ENCODE peak calls at places on chromosomes 2 and 18, in eight cellular contexts. K, A, O, E, P, G, Z and B are unnamed samples.

GRCh38 chr2:60602828-60603532 is 49.5 kb upstream of the BCL11A start:
- DNase-seq in A (no peak), K (no peak), E (no peak), P (no peak), O (no peak), G (peak), Z (no peak), B (no peak)

GRCh38 chr2:232772540-232772939 is 3.8 kb downstream of the KCNJ13 start:
- DNase-seq in K (no peak), O (no peak), Z (no peak), P (no peak), G (peak), A (no peak), E (no peak), B (no peak)

GRCh38 chr2:188853307-188853706 is 120.9 kb upstream of the COL3A1 start:
- DNase-seq in A (no peak), O (no peak), P (no peak), Z (no peak), E (no peak), K (no peak), G (no peak), B (no peak)

GRCh38 chr2:3959372-3959771 is 256.0 kb downstream of the DCDC2C start:
- DNase-seq in P (no peak), G (peak), Z (no peak), O (no peak), E (peak), A (peak), K (no peak), B (peak)

GRCh38 chr2:197940346-197940745 is 136.0 kb downstream of the PLCL1 start:
- DNase-seq in P (no peak), G (no peak), K (no peak), A (no peak), E (no peak), Z (no peak), O (no peak), B (no peak)

GRCh38 chr2:119029297-119029696 is 87.3 kb downstream of the MARCO start:
- DNase-seq in Z (no peak), A (no peak), K (no peak), E (no peak), P (no peak), O (no peak), G (no peak), B (no peak)

GRCh38 chr2:224982910-224983688 is 59.2 kb downstream of the DOCK10 start:
- DNase-seq in P (no peak), K (no peak), O (no peak), A (no peak), E (no peak), G (no peak), Z (peak), B (no peak)

GRCh38 chr18:29853126-29853525 is 1189.4 kb downstream of the DSC3 start:
- DNase-seq in E (no peak), P (no peak), G (no peak), O (no peak), Z (no peak), K (no peak), A (no peak), B (no peak)

GRCh38 chr2:25651782-25652455 is 21.5 kb downstream of the DTNB start:
- DNase-seq in Z (no peak), O (no peak), A (no peak), K (no peak), P (no peak), E (no peak), G (no peak), B (no peak)

GRCh38 chr18:45357681-45358470 is 257.4 kb upstream of the SLC14A2 start:
- DNase-seq in P (no peak), E (no peak), G (no peak), Z (no peak), A (no peak), K (no peak), O (no peak), B (no peak)

GRCh38 chr18:59114160-59114559 is 25.5 kb upstream of the SEC11C start:
- DNase-seq in O (no peak), Z (no peak), K (no peak), A (no peak), E (no peak), G (no peak), P (no peak), B (no peak)

GRCh38 chr2:15807418-15808220 is 132.7 kb upstream of the MYCN start:
- DNase-seq in Z (no peak), O (no peak), G (no peak), P (no peak), A (no peak), K (no peak), E (no peak), B (no peak)

GRCh38 chr18:13382990-13383821 is 164.6 kb downstream of the LDLRAD4 start:
- DNase-seq in G (no peak), K (peak), A (no peak), E (no peak), Z (no peak), P (no peak), O (no peak), B (no peak)

GRCh38 chr2:179467111-179467510 is 202.5 kb upstream of the SESTD1 start:
- DNase-seq in G (no peak), P (no peak), O (no peak), Z (no peak), E (no peak), A (no peak), K (no peak), B (no peak)

GRCh38 chr2:48114256-48114655 is 208.0 kb upstream of the FBXO11 start:
- DNase-seq in G (no peak), O (peak), K (no peak), E (peak), A (no peak), Z (no peak), P (no peak), B (no peak)

GRCh38 chr2:158546412-158547144 is 89.8 kb downstream of the PKP4 start:
- DNase-seq in A (no peak), G (no peak), P (no peak), E (no peak), O (no peak), Z (no peak), K (no peak), B (no peak)

GRCh38 chr2:222000326-222000725 is 298.5 kb downstream of the PAX3 start:
- DNase-seq in G (no peak), A (no peak), K (no peak), O (no peak), Z (no peak), P (no peak), E (no peak), B (no peak)

GRCh38 chr2:160703648-160704585 is 210.3 kb upstream of the RBMS1 start:
- DNase-seq in E (peak), Z (no peak), A (no peak), K (no peak), P (peak), O (peak), G (peak), B (peak)

GRCh38 chr18:25453556-25454269 is 101.7 kb upstream of the ZNF521 start:
- DNase-seq in P (no peak), O (no peak), G (no peak), K (no peak), E (no peak), Z (no peak), A (no peak), B (no peak)

GRCh38 chr2:218322756-218323525 is 30.6 kb upstream of the TMBIM1 start:
- DNase-seq in O (peak), A (peak), E (peak), K (peak), G (peak), P (peak), Z (peak), B (peak)

GRCh38 chr2:2671826-2672225 is 340.8 kb upstream of the MYT1L start:
- DNase-seq in K (no peak), Z (no peak), P (no peak), O (no peak), A (no peak), G (no peak), E (no peak), B (no peak)

GRCh38 chr2:236969767-236970655 is 115.7 kb upstream of the COPS8 start:
- DNase-seq in E (no peak), G (no peak), K (no peak), Z (no peak), P (no peak), O (no peak), A (no peak), B (no peak)

GRCh38 chr2:234952270-234953115 is 676 bp downstream of the SH3BP4 start:
- DNase-seq in G (peak), O (peak), K (peak), P (no peak), Z (no peak), A (peak), E (no peak), B (no peak)

GRCh38 chr2:27977623-27978312 is 87.2 kb downstream of the BABAM2 start:
- DNase-seq in K (no peak), P (peak), O (peak), G (no peak), E (peak), Z (no peak), A (no peak), B (no peak)

GRCh38 chr2:214203744-214204289 is 207.0 kb upstream of the VWC2L start:
- DNase-seq in Z (no peak), O (no peak), A (no peak), G (no peak), P (no peak), K (no peak), E (peak), B (no peak)